ENCODE peak calls at places on chromosomes 3 and 15, in four cellular contexts. G is fibroblast of mammary gland, W is GM12865, B is spleen. A is an unnamed sample.
A peak's percentile ranks its signal among the peaks of the same experiment; 100 is the strongest.

GRCh38 chr15:62165029-62165792 is at the start of gene C2CD4B:
- DNase-seq in G (no peak), W (peak; percentile 42), B (peak; percentile 81), A (no peak)

GRCh38 chr3:17945799-17946381 is 203.5 kb upstream of the TBC1D5 start:
- DNase-seq in G (no peak), W (no peak), B (no peak), A (no peak)

GRCh38 chr3:58167431-58168351 is 43.1 kb downstream of the DNASE1L3 start:
- DNase-seq in G (peak; percentile 65), W (peak; percentile 70), B (no peak), A (peak; percentile 75)

GRCh38 chr15:39079296-39079834 is 501.5 kb upstream of the THBS1 start:
- DNase-seq in G (peak; percentile 90), W (no peak), B (no peak), A (peak; percentile 80)

GRCh38 chr15:73168487-73168886 is 116.2 kb downstream of the NEO1 start:
- DNase-seq in G (no peak), W (no peak), B (no peak), A (no peak)

GRCh38 chr15:69862540-69862939 is 235.2 kb downstream of the TLE3 start:
- DNase-seq in G (no peak), W (no peak), B (no peak), A (no peak)

GRCh38 chr3:49629866-49630265 is 44.3 kb upstream of the APEH start:
- DNase-seq in G (no peak), W (no peak), B (no peak), A (no peak)

GRCh38 chr15:100794008-100794407 is 85.6 kb upstream of the ALDH1A3 start:
- DNase-seq in G (no peak), W (no peak), B (no peak), A (no peak)

GRCh38 chr3:172092658-172093057 is 53.3 kb downstream of the FNDC3B start:
- DNase-seq in G (no peak), W (no peak), B (no peak), A (no peak)

GRCh38 chr15:51731549-51732267 is 5.7 kb downstream of the LYSMD2 start:
- DNase-seq in G (peak; percentile 71), W (peak; percentile 91), B (no peak), A (no peak)

GRCh38 chr3:161035711-161036110 is 69.4 kb downstream of the B3GALNT1 start:
- DNase-seq in G (peak; percentile 56), W (no peak), B (no peak), A (peak; percentile 16)

A was measured in AG10803.